ENCODE peak calls at places on chromosomes 7 and 10, in four cellular contexts. B is IMR-90, Z is body of pancreas, H is esophagus squamous epithelium. N is an unnamed sample.
A peak's percentile ranks its signal among the peaks of the same experiment; 100 is the strongest.

GRCh38 chr7:64098-64521 is 128.3 kb upstream of the FAM20C start:
- DNase-seq in B (peak; percentile 74), Z (peak; percentile 74), H (no peak), N (peak; percentile 60)

GRCh38 chr10:1572519-1573333 is 164.6 kb downstream of the ADARB2 start:
- DNase-seq in B (no peak), Z (no peak), H (no peak), N (no peak)

GRCh38 chr10:43749145-43749576 is 100.5 kb upstream of the ZNF32 start:
- DNase-seq in B (no peak), Z (peak; percentile 85), H (no peak), N (no peak)

GRCh38 chr7:15686957-15687644 is 618 bp upstream of the MEOX2 start:
- DNase-seq in B (no peak), Z (no peak), H (no peak), N (no peak)

GRCh38 chr7:97971990-97972943 is 17.7 kb downstream of the OCM2 start:
- DNase-seq in B (peak; percentile 57), Z (peak; percentile 90), H (peak; percentile 21), N (peak; percentile 75)

GRCh38 chr10:44818721-44819127 is 92.4 kb upstream of the TMEM72 start:
- DNase-seq in B (peak; percentile 50), Z (no peak), H (no peak), N (no peak)

GRCh38 chr10:126133906-126134703 is 237.7 kb downstream of the FANK1 start:
- DNase-seq in B (peak; percentile 93), Z (no peak), H (no peak), N (no peak)

GRCh38 chr7:73547841-73548240 is 9.6 kb downstream of the BCL7B start:
- DNase-seq in B (no peak), Z (no peak), H (no peak), N (no peak)

GRCh38 chr7:28323833-28324232 is 88.5 kb upstream of the CREB5 start:
- DNase-seq in B (no peak), Z (no peak), H (no peak), N (no peak)

GRCh38 chr10:19144206-19144605 is 95.6 kb downstream of the MALRD1 start:
- DNase-seq in B (no peak), Z (no peak), H (no peak), N (no peak)

GRCh38 chr10:118595598-118596425 is at the start of gene PRLHR:
- DNase-seq in B (peak; percentile 10), Z (peak; percentile 61), H (no peak), N (peak; percentile 46)

GRCh38 chr7:108415821-108416536 is 40.3 kb downstream of the NRCAM start:
- DNase-seq in B (no peak), Z (peak; percentile 55), H (no peak), N (no peak)

GRCh38 chr7:108419961-108420360 is 36.3 kb downstream of the NRCAM start:
- DNase-seq in B (no peak), Z (no peak), H (no peak), N (no peak)

GRCh38 chr7:108418941-108419340 is 37.3 kb downstream of the NRCAM start:
- DNase-seq in B (no peak), Z (no peak), H (no peak), N (no peak)

GRCh38 chr7:108417144-108417543 is 39.1 kb downstream of the NRCAM start:
- DNase-seq in B (no peak), Z (no peak), H (no peak), N (no peak)

DNA sequence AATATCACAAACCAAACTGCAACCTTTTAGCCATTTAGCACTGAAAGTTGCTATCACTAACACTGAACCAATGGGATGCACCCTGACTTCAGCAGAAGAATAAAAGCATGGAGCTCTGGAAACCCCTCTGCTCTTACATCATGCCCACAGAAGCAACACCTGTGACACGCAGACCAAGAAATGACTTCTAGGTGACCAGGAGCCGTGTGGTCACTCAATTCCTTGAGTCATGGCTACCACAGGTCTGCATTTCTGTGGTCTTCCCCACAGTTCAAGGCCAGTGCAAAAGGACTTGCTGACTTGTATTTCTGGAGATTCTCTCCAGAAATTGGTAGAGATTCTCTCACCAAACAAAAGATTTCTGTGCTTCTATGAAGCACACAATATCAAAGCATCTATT is 38.3 kb downstream of the NRCAM start:
- DNase-seq in B (no peak), Z (no peak), H (no peak), N (no peak)
- H3K4me1 ChIP-seq in B (no peaks in the 10 kb centered on the region), Z (peaks cover 25% of the 10 kb centered on the region), H (peaks cover 12% of the 10 kb centered on the region), N (peaks cover 13% of the 10 kb centered on the region)

DNA sequence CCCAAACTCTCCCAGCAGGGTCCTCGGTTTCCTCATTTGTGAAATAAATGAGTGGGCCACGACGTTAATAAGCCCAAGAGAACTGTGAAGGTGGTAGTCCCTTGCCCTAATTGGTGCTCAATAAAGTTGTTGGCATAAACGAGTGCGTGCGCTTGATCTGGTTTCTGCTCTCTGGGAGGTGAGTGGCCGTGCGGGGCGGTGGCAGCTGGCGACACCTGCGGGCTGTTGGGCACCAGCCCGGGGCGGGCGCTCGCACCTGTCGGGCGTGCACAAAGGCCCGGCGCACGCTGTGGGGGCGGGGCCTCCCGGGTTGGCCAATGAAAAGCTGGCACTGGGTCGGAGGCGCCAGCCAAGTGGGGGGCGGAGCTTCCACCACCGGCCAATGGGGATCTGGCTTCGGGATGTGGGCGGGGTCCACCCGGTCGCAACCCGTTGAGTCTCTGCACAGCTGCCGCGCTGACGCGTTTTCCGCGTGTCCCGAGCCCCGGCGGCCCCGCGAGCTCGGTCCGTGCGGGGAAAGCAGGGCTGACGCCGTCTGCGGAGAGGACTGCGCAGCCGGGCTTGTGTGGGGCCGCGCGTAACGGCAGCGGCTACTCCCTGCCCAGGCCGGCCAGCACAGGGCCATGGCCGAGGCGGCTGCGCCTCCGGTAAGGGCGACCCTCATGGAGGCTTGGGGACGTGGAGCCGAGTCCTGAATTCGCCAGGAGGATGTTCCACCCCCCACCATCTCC is 23.0 kb downstream of the ZNF783 start:
- DNase-seq in B (peak; percentile 80), Z (peak; percentile 99), H (peak; percentile 71), N (peak; percentile 98)
- TF ChIP-seq POLR2A in B (peak; percentile 24), Z (peak; percentile 80), H (no peak), N (no peak)

DNA sequence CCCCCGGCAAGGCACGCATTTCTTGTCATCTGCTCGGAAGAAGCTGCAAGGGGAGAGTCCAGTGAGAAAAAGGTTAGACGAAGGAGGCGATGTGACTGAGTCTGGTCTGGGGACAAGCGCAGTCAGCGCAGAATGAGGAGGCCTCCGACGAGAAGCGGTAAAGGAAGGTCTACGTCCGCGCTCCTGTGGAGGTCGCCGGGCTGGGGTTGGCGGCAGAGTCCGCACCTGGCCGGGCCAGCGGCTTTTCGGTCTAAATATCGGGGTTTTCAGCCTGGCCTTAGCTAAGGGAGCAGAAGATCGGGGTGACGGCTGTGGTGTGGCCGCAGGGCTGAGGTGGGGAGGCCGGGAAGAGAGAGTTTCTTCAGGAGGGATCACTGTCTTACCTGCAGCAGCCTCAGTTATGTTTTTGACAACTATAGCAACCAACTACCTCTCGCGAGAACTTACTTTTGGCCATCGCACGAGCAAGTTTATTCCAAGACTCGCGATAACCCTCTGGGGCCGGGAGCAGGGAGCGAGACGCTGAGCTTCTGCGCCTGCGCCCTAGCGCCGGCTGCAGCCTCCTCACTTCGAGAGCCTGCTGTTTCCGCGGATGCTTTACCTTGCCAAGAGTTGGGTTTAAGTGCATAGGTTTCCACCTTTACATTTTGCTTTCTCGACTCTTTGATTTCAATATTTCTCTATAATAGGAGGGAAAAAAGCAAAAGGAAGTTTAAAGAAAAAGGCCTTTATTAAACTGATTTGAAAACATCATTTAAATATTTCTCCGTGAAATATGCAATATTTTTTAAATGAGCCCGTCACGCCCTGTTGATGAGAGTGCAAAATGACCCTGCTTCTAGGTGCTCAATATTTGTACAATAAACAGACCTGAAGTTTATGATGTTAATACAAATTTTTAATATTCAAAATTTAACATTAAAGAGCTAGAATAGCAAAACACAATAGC is at the start of gene CFAP70:
- DNase-seq in B (peak; percentile 95), Z (peak; percentile 96), H (peak; percentile 46), N (peak; percentile 92)
- H3K27ac ChIP-seq in B (peak within 1 kb of the TSS; percentile 8), Z (peak within 1 kb of the TSS; percentile 45), H (peak within 1 kb of the TSS; percentile 81), N (no peak within 1 kb of the TSS)

GRCh38 chr10:110408943-110409342 is 88.8 kb upstream of the DUSP5 start:
- DNase-seq in B (no peak), Z (no peak), H (no peak), N (no peak)
- H3K4me1 ChIP-seq in B (peaks cover 31% of the 10 kb centered on the region), Z (peaks cover 13% of the 10 kb centered on the region), H (peaks cover 64% of the 10 kb centered on the region), N (peaks cover 3% of the 10 kb centered on the region)

DNA sequence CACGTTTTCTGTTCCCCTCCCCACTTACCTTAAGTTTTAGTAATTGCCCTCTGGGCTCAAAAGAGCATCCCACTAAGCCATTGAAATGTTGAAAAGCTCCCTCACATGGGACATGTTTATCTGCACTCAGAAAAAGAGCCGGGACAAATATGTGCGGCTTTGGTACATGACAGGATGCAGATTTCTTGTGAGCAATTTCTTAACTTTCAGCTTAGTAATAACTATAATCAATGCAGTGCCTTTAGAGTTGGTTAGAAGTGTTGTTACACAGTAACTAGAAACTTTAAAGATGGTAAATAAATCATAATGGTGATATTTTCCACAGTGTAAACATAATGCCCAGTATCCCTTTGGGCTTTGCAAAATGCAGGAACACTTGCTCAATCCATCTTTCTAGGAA is 89.2 kb downstream of the ZNF365 start:
- DNase-seq in B (no peak), Z (no peak), H (no peak), N (no peak)
- TF ChIP-seq POLR2A in B (no peak), Z (no peak), H (no peak), N (no peak)

GRCh38 chr10:99851825-99852224 is 69.4 kb downstream of the ABCC2 start:
- DNase-seq in B (no peak), Z (no peak), H (no peak), N (no peak)

GRCh38 chr10:99850767-99851127 is 68.3 kb downstream of the ABCC2 start:
- DNase-seq in B (no peak), Z (no peak), H (no peak), N (no peak)

GRCh38 chr10:99850041-99850766 is 67.8 kb downstream of the ABCC2 start:
- DNase-seq in B (no peak), Z (no peak), H (no peak), N (no peak)

GRCh38 chr10:99849057-99849456 is 66.6 kb downstream of the ABCC2 start:
- DNase-seq in B (no peak), Z (no peak), H (no peak), N (no peak)

GRCh38 chr10:99849525-99849924 is 67.1 kb downstream of the ABCC2 start:
- DNase-seq in B (no peak), Z (no peak), H (no peak), N (no peak)
- H3K27ac ChIP-seq in B (no peak overlapping the region), Z (no peak overlapping the region), H (no peak overlapping the region), N (no peak overlapping the region)

GRCh38 chr7:55474944-55475911 is 97.1 kb downstream of the VOPP1 start:
- DNase-seq in B (no peak), Z (no peak), H (no peak), N (no peak)

GRCh38 chr7:55476071-55476803 is 96.1 kb downstream of the VOPP1 start:
- DNase-seq in B (peak; percentile 88), Z (no peak), H (no peak), N (no peak)

GRCh38 chr7:55469721-55470120 is 102.6 kb downstream of the VOPP1 start:
- DNase-seq in B (no peak), Z (no peak), H (no peak), N (no peak)

GRCh38 chr7:55473935-55474334 is 98.4 kb downstream of the VOPP1 start:
- DNase-seq in B (no peak), Z (no peak), H (no peak), N (no peak)

GRCh38 chr7:55472928-55473725 is 99.2 kb downstream of the VOPP1 start:
- DNase-seq in B (no peak), Z (no peak), H (no peak), N (no peak)
- H3K4me1 ChIP-seq in B (peaks cover 25% of the 10 kb centered on the region), Z (no peaks in the 10 kb centered on the region), H (no peaks in the 10 kb centered on the region), N (no peaks in the 10 kb centered on the region)

N was measured in thyroid gland.